ENCODE peak calls at places on chromosomes 13 and 19, in six cellular contexts. C, G, Y, D, I and S are unnamed samples. For H3K9me3, the result is how much of the 10 kb centered on the place peaks cover.

GRCh38 chr19:10744222-10744847 is 26.5 kb downstream of the DNM2 start:
- DNase-seq in C (no peak), G (no peak), Y (no peak), D (no peak), I (no peak), S (no peak)

GRCh38 chr13:114162533-114162922 is 16.5 kb upstream of the CFAP97D2 start:
- DNase-seq in C (no peak), G (no peak), Y (no peak), D (no peak), I (no peak), S (no peak)

GRCh38 chr13:89287381-89287780 is 1616.2 kb downstream of the SLITRK5 start:
- DNase-seq in C (no peak), G (no peak), Y (no peak), D (no peak), I (no peak), S (no peak)

GRCh38 chr13:34107814-34108213 is 289.9 kb downstream of the RFC3 start:
- DNase-seq in C (no peak), G (no peak), Y (no peak), D (no peak), I (no peak), S (no peak)

GRCh38 chr13:80161896-80162295 is 179.0 kb downstream of the SPRY2 start:
- DNase-seq in C (no peak), G (no peak), Y (no peak), D (no peak), I (no peak), S (no peak)

GRCh38 chr13:84651288-84651687 is 769.0 kb upstream of the SLITRK1 start:
- DNase-seq in C (peak), G (peak), Y (no peak), D (no peak), I (no peak), S (no peak)

GRCh38 chr13:41652735-41653361 is 195.5 kb downstream of the RGCC start:
- DNase-seq in C (no peak), G (peak), Y (no peak), D (peak), I (no peak), S (no peak)

GRCh38 chr13:98749501-98749900 is 3.0 kb downstream of the SLC15A1 start:
- DNase-seq in C (no peak), G (no peak), Y (no peak), D (no peak), I (no peak), S (no peak)

GRCh38 chr13:20711301-20712044 is 8.0 kb downstream of the IL17D start:
- DNase-seq in C (no peak), G (no peak), Y (no peak), D (no peak), I (peak), S (no peak)

GRCh38 chr19:47854459-47854858 is 4.6 kb upstream of the TPRX2 start:
- DNase-seq in C (no peak), G (no peak), Y (no peak), D (no peak), I (no peak), S (no peak)

GRCh38 chr13:29230446-29230845 is 365.0 kb downstream of the SLC7A1 start:
- DNase-seq in C (no peak), G (no peak), Y (no peak), D (no peak), I (no peak), S (no peak)
- H3K9me3 ChIP-seq in C (under half), G (under half), Y (under half), D (under half), I (under half), S (under half)

GRCh38 chr19:21877976-21878375 is 42.0 kb upstream of the ZNF43 start:
- DNase-seq in C (no peak), G (no peak), Y (no peak), D (no peak), I (no peak), S (no peak)

GRCh38 chr19:21878646-21879045 is 42.7 kb upstream of the ZNF43 start:
- DNase-seq in C (no peak), G (no peak), Y (no peak), D (no peak), I (no peak), S (no peak)
- H3K9me3 ChIP-seq in C (under half), G (under half), Y (under half), D (under half), I (under half), S (under half)

DNA sequence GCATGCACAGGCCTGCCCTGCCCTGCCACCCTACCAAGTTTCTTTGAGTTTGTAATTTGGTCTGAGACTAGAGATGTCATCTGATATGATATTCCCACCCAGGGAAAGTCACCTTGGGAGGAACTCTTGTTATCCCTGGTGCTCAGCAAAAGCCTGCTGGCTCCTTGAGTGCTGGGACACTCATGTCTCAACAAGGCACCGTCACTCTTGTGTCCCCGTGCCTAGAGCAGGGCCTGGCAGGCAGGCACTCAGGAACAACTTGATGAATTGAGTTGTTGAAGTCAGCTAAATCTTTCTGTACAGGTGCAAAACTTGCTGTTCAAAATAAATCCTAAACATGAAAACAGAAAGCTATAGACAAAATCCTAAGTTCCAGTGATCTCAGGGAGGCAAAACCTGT is 345.4 kb downstream of the KCNRG start:
- DNase-seq in C (no peak), G (no peak), Y (no peak), D (no peak), I (no peak), S (no peak)
- H3K9me3 ChIP-seq in C (under half), G (under half), Y (under half), D (under half), I (under half), S (under half)

GRCh38 chr19:44277331-44277730 is 17.6 kb downstream of the ZNF233 start:
- DNase-seq in C (no peak), G (no peak), Y (no peak), D (no peak), I (no peak), S (no peak)
- H3K9me3 ChIP-seq in C (under half), G (under half), Y (half or more), D (half or more), I (under half), S (under half)

GRCh38 chr13:78596701-78597550 is 6.4 kb downstream of the POU4F1 start:
- DNase-seq in C (no peak), G (no peak), Y (no peak), D (no peak), I (no peak), S (no peak)

GRCh38 chr13:78595458-78595818 is 7.9 kb downstream of the POU4F1 start:
- DNase-seq in C (no peak), G (no peak), Y (no peak), D (no peak), I (no peak), S (no peak)

GRCh38 chr13:78595819-78596700 is 7.3 kb downstream of the POU4F1 start:
- DNase-seq in C (no peak), G (no peak), Y (no peak), D (no peak), I (no peak), S (no peak)

GRCh38 chr13:78593652-78594494 is 9.5 kb downstream of the POU4F1 start:
- DNase-seq in C (no peak), G (no peak), Y (no peak), D (no peak), I (no peak), S (no peak)

DNA sequence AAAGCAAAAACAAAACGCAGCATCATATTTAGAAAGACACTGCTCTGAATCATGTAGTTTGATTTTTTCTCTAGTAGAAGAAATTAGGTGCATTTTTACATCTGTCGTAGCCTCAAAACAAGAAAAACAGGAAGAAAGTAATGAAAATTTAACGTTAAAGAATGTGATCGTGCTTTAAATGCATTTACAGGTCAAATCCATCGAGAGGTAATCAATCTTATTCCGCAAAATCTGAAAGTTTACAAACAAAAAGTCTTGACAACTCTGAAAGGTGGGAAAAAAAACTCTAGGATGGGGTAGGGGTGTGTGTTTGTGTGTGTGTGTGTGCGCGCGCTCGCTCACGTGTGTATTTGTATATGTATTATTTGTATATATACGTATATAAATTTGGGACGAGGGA is 10.2 kb downstream of the POU4F1 start:
- DNase-seq in C (no peak), G (no peak), Y (no peak), D (no peak), I (no peak), S (no peak)
- H3K9me3 ChIP-seq in C (under half), G (under half), Y (under half), D (under half), I (under half), S (under half)

GRCh38 chr19:8814176-8814575 is 17.9 kb downstream of the ZNF558 start:
- DNase-seq in C (no peak), G (no peak), Y (no peak), D (no peak), I (no peak), S (no peak)

GRCh38 chr19:8806661-8807060 is 25.4 kb downstream of the ZNF558 start:
- DNase-seq in C (no peak), G (no peak), Y (no peak), D (no peak), I (no peak), S (no peak)

GRCh38 chr19:8815780-8816179 is 16.3 kb downstream of the ZNF558 start:
- DNase-seq in C (no peak), G (no peak), Y (no peak), D (no peak), I (no peak), S (no peak)

DNA sequence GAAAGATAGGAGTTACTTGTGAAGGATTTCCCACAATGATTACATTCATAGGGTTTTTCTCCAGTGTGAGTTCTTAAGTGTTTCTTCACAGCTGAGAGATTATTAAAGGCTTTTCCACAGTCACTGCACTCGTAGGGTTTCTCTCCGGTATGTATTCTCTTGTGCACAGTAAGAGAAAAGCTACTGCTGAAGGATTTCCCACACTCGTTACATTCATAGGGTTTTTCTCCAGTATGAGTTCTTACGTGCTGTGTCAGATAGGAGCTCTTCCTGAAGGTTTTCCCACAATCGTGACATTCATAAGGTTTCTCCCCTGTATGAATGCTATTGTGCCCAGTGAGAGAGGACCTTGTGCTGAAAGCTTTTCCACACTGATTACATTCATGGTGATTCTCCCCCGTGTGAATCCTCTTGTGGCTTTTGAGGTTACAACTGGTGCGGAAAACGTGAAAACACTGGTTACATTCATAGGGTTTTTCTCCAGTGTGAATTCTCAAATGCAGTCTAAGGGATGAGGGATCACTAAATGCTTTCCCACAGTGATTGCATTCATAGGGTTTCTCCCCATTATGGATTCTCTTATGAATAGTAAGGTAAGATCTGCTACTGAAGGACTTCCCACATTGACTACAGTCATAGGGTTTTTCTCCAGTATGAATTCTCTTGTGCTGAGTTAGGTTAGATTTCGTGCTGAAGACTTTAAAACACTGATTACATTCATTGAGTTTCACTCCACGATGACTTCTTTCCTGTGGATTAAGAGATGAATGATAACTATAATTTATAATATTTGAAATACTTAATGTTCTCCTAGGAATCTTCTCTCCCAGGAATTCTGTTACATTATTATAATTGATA is 20.6 kb downstream of the ZNF558 start:
- DNase-seq in C (no peak), G (no peak), Y (no peak), D (no peak), I (no peak), S (no peak)
- H3K9me3 ChIP-seq in C (under half), G (half or more), Y (half or more), D (half or more), I (under half), S (half or more)

GRCh38 chr13:53098455-53098854 is 69.8 kb downstream of the OLFM4 start:
- DNase-seq in C (no peak), G (no peak), Y (no peak), D (no peak), I (no peak), S (no peak)
- H3K9me3 ChIP-seq in C (under half), G (under half), Y (under half), D (under half), I (under half), S (under half)

DNA sequence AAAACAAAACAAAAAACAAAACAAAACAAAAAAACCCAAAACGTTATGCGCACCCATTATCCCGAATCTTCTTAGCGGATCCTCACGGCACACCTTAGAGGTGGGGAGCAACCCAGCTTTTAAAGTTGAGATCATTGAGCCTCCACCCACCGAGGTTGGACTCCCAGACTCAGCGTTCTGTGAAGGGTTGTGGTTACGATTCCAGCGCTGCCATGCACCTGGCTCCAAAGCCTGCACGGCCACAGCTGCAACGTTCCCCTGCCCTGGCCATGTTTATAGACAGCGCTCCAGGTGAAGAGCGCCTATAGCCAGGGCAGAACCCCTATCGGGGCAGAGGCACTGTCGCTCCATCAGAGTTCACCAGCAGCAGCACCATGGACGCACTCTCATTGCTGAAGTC is 18.7 kb upstream of the LILRA2 start:
- DNase-seq in C (no peak), G (no peak), Y (no peak), D (no peak), I (no peak), S (no peak)
- H3K9me3 ChIP-seq in C (under half), G (half or more), Y (under half), D (under half), I (under half), S (under half)

GRCh38 chr13:96966415-96967102 is 27.7 kb downstream of the OXGR1 start:
- DNase-seq in C (no peak), G (no peak), Y (no peak), D (no peak), I (no peak), S (no peak)
- H3K9me3 ChIP-seq in C (under half), G (under half), Y (under half), D (under half), I (under half), S (under half)

GRCh38 chr19:22608441-22608840 is 25.7 kb upstream of the ZNF492 start:
- DNase-seq in C (no peak), G (no peak), Y (no peak), D (no peak), I (no peak), S (no peak)
- H3K9me3 ChIP-seq in C (under half), G (half or more), Y (under half), D (under half), I (under half), S (under half)